ENCODE peak calls at places on chromosome 18, in ten cellular contexts. P is pancreas; N is adrenal gland; A is small intestine; T is neural progenitor cell; L is psoas muscle; W is CD8-positive, alpha-beta T cell; I is CD8-positive, alpha-beta memory T cell; H is right atrium auricular region; R is SJSA1. X is an unnamed sample.
A peak's percentile ranks its signal among the peaks of the same experiment; 100 is the strongest.

GRCh38 chr18:10234912-10235439 is 219.5 kb upstream of the APCDD1 start:
- DNase-seq in I (no peak), H (no peak), T (no peak), L (no peak), R (no peak), W (no peak), A (no peak), P (no peak), N (no peak), X (no peak)

GRCh38 chr18:42474577-42474976 is 519.5 kb downstream of the PIK3C3 start:
- DNase-seq in W (no peak), I (no peak), A (no peak), P (no peak), T (no peak), N (no peak), R (no peak), L (no peak), H (no peak), X (no peak)

GRCh38 chr18:2304378-2305175 is 266.7 kb downstream of the METTL4 start:
- DNase-seq in P (no peak), R (no peak), A (no peak), I (no peak), H (no peak), N (no peak), W (no peak), T (no peak), L (no peak), X (no peak)

GRCh38 chr18:51275712-51276473 is 78.4 kb upstream of the MEX3C start:
- DNase-seq in N (peak; percentile 69), T (no peak), H (no peak), R (no peak), P (no peak), A (no peak), I (no peak), W (no peak), L (peak; percentile 18), X (no peak)

GRCh38 chr18:61972389-61973264 is 79.8 kb upstream of the RNF152 start:
- DNase-seq in H (no peak), N (no peak), T (peak; percentile 26), L (no peak), P (no peak), A (peak; percentile 18), R (no peak), I (no peak), W (no peak), X (no peak)

GRCh38 chr18:51668101-51668500 is 470.6 kb upstream of the MEX3C start:
- DNase-seq in I (peak; percentile 6), T (peak; percentile 78), R (peak; percentile 47), L (peak; percentile 17), W (no peak), N (peak; percentile 74), A (peak; percentile 39), H (no peak), P (peak; percentile 84), X (no peak)

GRCh38 chr18:63832470-63832869 is 55.0 kb upstream of the SERPINB2 start:
- DNase-seq in A (no peak), H (no peak), P (no peak), I (no peak), T (no peak), L (no peak), W (no peak), N (no peak), R (no peak), X (no peak)

GRCh38 chr18:31607384-31607783 is 15.7 kb downstream of the TTR start:
- DNase-seq in A (no peak), R (no peak), I (no peak), T (no peak), W (no peak), P (no peak), L (no peak), H (no peak), N (no peak), X (no peak)

GRCh38 chr18:10784596-10785202 is 258.9 kb downstream of the NAPG start:
- DNase-seq in R (no peak), P (no peak), H (no peak), W (no peak), I (no peak), N (no peak), A (no peak), L (no peak), T (no peak), X (no peak)

GRCh38 chr18:79246309-79247108 is 149.2 kb upstream of the NFATC1 start:
- DNase-seq in T (peak; percentile 88), R (no peak), N (peak; percentile 81), H (peak; percentile 71), A (peak; percentile 68), I (peak; percentile 68), L (peak; percentile 65), W (peak; percentile 63), P (peak; percentile 88), X (peak; percentile 61)

GRCh38 chr18:25535495-25535894 is 183.5 kb upstream of the ZNF521 start:
- DNase-seq in N (no peak), H (no peak), W (no peak), T (no peak), I (no peak), R (no peak), A (no peak), P (no peak), L (no peak), X (no peak)

GRCh38 chr18:68447286-68447685 is 267.6 kb downstream of the TMX3 start:
- DNase-seq in H (no peak), T (no peak), N (no peak), W (no peak), P (no peak), R (no peak), I (no peak), A (no peak), L (no peak), X (no peak)

GRCh38 chr18:48104703-48105102 is 174.2 kb upstream of the SMAD2 start:
- DNase-seq in R (no peak), A (peak; percentile 27), T (no peak), L (no peak), P (no peak), W (no peak), N (no peak), I (no peak), H (no peak), X (no peak)

GRCh38 chr18:48105317-48105716 is 174.9 kb upstream of the SMAD2 start:
- DNase-seq in L (no peak), H (no peak), T (no peak), R (no peak), N (no peak), I (no peak), A (no peak), W (no peak), P (no peak), X (no peak)

GRCh38 chr18:48106498-48106897 is 176.0 kb upstream of the SMAD2 start:
- DNase-seq in R (no peak), L (no peak), A (no peak), N (no peak), W (no peak), P (no peak), I (no peak), H (no peak), T (no peak), X (no peak)

GRCh38 chr18:48108136-48108535 is 177.7 kb upstream of the SMAD2 start:
- DNase-seq in I (no peak), P (no peak), A (no peak), H (no peak), N (no peak), L (no peak), R (no peak), T (no peak), W (no peak), X (no peak)

DNA sequence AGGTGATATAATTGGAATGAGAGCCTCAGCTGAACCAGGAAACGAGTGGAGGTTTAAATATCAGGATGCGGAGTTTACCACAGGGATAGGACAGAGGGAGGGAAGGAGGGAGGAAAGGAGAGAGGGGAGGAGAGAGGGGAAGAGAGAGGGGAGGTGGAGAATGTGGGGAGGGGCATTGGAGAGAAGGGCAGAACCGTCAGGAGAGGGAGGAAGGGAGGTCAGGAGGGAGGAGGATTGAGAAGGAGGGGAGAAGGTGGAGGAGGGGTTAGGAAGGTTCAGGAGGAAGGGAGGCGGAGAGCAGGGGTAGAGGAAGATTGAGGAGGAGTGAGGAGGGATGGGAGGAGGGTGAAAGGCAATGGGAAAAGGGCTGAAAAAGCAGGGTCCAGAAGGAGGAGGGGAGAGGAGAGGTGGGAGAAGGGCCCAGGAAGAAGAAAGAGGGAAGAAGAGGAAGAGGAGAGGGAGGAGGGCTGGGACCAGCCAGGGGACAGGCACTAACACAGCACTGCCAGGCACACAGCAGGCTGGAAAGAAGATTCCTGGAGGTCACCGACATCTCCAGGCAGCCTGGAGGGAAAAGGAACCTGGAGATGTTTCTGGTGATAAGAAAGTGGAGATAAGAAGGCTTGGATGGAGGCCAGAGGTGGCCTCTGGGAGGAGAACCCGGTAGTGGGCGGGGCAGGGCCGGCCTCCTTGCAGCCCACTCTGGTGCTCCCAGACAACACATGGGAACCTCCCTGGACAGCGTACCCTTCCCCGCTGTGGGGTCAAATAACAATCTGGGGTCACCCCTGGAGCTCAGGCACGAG is 176.7 kb upstream of the SMAD2 start:
- DNase-seq in R (no peak), N (peak; percentile 69), I (no peak), P (no peak), T (no peak), H (no peak), W (no peak), L (no peak), A (peak; percentile 13), X (no peak)
- H3K27me3 ChIP-seq in R (peaks cover 65% of the 10 kb centered on the region), N (no peaks in the 10 kb centered on the region), I (no peaks in the 10 kb centered on the region), P (no peaks in the 10 kb centered on the region), T (no peaks in the 10 kb centered on the region), H (no peaks in the 10 kb centered on the region), W (no peaks in the 10 kb centered on the region), L (no peaks in the 10 kb centered on the region), A (no peaks in the 10 kb centered on the region), X (peaks cover 2% of the 10 kb centered on the region)

GRCh38 chr18:37567061-37567993 is 1.7 kb upstream of the CELF4 start:
- DNase-seq in L (no peak), A (no peak), H (no peak), W (no peak), I (no peak), N (no peak), R (no peak), T (peak; percentile 37), P (no peak), X (no peak)
- H3K27me3 ChIP-seq in L (no peaks in the 10 kb centered on the region), A (peaks cover 14% of the 10 kb centered on the region), H (peaks cover 26% of the 10 kb centered on the region), W (peaks cover 13% of the 10 kb centered on the region), I (peaks cover 15% of the 10 kb centered on the region), N (peaks cover 16% of the 10 kb centered on the region), R (peaks cover 29% of the 10 kb centered on the region), T (peaks cover 85% of the 10 kb centered on the region), P (no peaks in the 10 kb centered on the region), X (peaks cover 17% of the 10 kb centered on the region)

DNA sequence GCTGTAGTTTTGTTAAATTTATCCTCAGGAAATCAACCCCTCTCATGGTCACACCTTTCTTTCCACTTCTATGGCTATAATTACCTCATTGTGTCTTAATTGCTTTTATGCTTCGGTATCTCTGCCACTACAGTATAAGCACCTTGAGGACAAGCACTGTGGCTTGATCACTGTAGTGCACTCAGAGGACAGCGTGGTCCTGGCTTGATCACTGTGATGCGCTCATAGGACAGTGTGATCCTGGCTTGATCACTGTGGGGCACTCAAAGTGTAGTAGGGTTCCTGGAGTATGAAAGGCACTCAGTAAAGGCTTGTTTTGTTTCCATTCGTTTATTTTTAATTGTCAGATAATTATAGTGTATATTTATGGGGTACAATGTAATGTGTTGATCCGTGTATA is 44.2 kb downstream of the DTNA start:
- DNase-seq in A (no peak), H (no peak), L (no peak), T (no peak), W (no peak), N (no peak), P (no peak), R (no peak), I (no peak), X (no peak)
- H3K27me3 ChIP-seq in A (no peaks in the 10 kb centered on the region), H (no peaks in the 10 kb centered on the region), L (no peaks in the 10 kb centered on the region), T (no peaks in the 10 kb centered on the region), W (no peaks in the 10 kb centered on the region), N (no peaks in the 10 kb centered on the region), P (no peaks in the 10 kb centered on the region), R (no peaks in the 10 kb centered on the region), I (no peaks in the 10 kb centered on the region), X (no peaks in the 10 kb centered on the region)

GRCh38 chr18:50192903-50193795 is 1.8 kb downstream of the MYO5B start:
- DNase-seq in P (peak; percentile 71), H (no peak), N (no peak), W (no peak), I (no peak), A (peak; percentile 71), L (no peak), R (no peak), T (peak; percentile 34), X (no peak)
- H3K27me3 ChIP-seq in P (no peaks in the 10 kb centered on the region), H (peaks cover 6% of the 10 kb centered on the region), N (peaks cover 16% of the 10 kb centered on the region), W (peaks cover 18% of the 10 kb centered on the region), I (peaks cover 17% of the 10 kb centered on the region), A (no peaks in the 10 kb centered on the region), L (peaks cover 3% of the 10 kb centered on the region), R (peaks cover 70% of the 10 kb centered on the region), T (peaks cover 93% of the 10 kb centered on the region), X (peaks cover 24% of the 10 kb centered on the region)